ENCODE peak calls at places on chromosome 20, in seven cellular contexts. Z is mucosa of gallbladder; X is amniotic stem cell; S is NCI-H748 treated with DMSO at 0.1 percent for 48 hours; V is stimulated activated CD4-positive, alpha-beta T cell treated with anti-CD3 and anti-CD28 coated beads, TNF-alpha, amount 100 ng/mL, for 1 hour; C is left lobe of liver; D is CD4-positive, alpha-beta T cell. J is an unnamed sample.

GRCh38 chr20:64236137-64237088 is 19.1 kb upstream of the PCMTD2 start:
- DNase-seq in Z (no peak), X (no peak), S (no peak), V (no peak), C (no peak), D (no peak), J (no peak)

GRCh38 chr20:63495771-63496403 is 3.0 kb downstream of the EEF1A2 start:
- DNase-seq in Z (peak), X (no peak), S (no peak), V (peak), C (peak), D (peak), J (peak)

GRCh38 chr20:47502801-47503239 is 1.1 kb downstream of the NCOA3 start:
- DNase-seq in Z (no peak), X (no peak), S (peak), V (no peak), C (no peak), D (no peak), J (no peak)

GRCh38 chr20:58910473-58910872 is 58.0 kb downstream of the GNAS start:
- DNase-seq in Z (no peak), X (no peak), S (no peak), V (no peak), C (no peak), D (no peak), J (no peak)

GRCh38 chr20:3209946-3210317 is 634 bp downstream of the ITPA start:
- DNase-seq in Z (no peak), X (no peak), S (no peak), V (no peak), C (no peak), D (no peak), J (no peak)

GRCh38 chr20:61764471-61765020 is 301.1 kb downstream of the TAF4 start:
- DNase-seq in Z (no peak), X (no peak), S (no peak), V (no peak), C (no peak), D (no peak), J (no peak)

GRCh38 chr20:43994486-43995100 is 79.9 kb downstream of the TOX2 start:
- DNase-seq in Z (no peak), X (no peak), S (no peak), V (no peak), C (peak), D (no peak), J (no peak)

GRCh38 chr20:58717278-58718091 is 24.9 kb downstream of the NPEPL1 start:
- DNase-seq in Z (peak), X (no peak), S (no peak), V (no peak), C (peak), D (no peak), J (no peak)